ENCODE peak calls at places on chromosomes 2 and 18, in four cellular contexts. One of them, this sample, is unnamed.

GRCh38 chr2:223007531-223007930 is 44.5 kb upstream of the KCNE4 start:
- DNase-seq in brain microvascular endothelial cell: peak; percentile 71
- DNase-seq in PC-9: no peak
- DNase-seq in KBM-7: no peak
- DNase-seq in this sample: no peak

GRCh38 chr2:122858813-122859212 is 1103.4 kb downstream of the TSN start:
- DNase-seq in brain microvascular endothelial cell: no peak
- DNase-seq in PC-9: no peak
- DNase-seq in KBM-7: no peak
- DNase-seq in this sample: no peak

GRCh38 chr2:28377201-28377816 is 15.3 kb upstream of the FOSL2 start:
- DNase-seq in brain microvascular endothelial cell: no peak
- DNase-seq in PC-9: no peak
- DNase-seq in KBM-7: no peak
- DNase-seq in this sample: no peak

GRCh38 chr2:28681216-28681981 is 70.2 kb upstream of the PPP1CB start:
- DNase-seq in brain microvascular endothelial cell: peak; percentile 71
- DNase-seq in PC-9: no peak
- DNase-seq in KBM-7: no peak
- DNase-seq in this sample: no peak

GRCh38 chr2:141611143-141611571 is 519.7 kb downstream of the LRP1B start:
- DNase-seq in brain microvascular endothelial cell: no peak
- DNase-seq in PC-9: no peak
- DNase-seq in KBM-7: no peak
- DNase-seq in this sample: no peak

GRCh38 chr2:98802344-98802743 is 71.4 kb upstream of the MGAT4A start:
- DNase-seq in brain microvascular endothelial cell: no peak
- DNase-seq in PC-9: no peak
- DNase-seq in KBM-7: no peak
- DNase-seq in this sample: no peak

GRCh38 chr2:179106342-179107178 is 56.6 kb upstream of the CCDC141 start:
- DNase-seq in brain microvascular endothelial cell: peak; percentile 94
- DNase-seq in PC-9: peak; percentile 63
- DNase-seq in KBM-7: no peak
- DNase-seq in this sample: peak; percentile 74

GRCh38 chr18:8507881-8508280 is 101.4 kb upstream of the RAB12 start:
- DNase-seq in brain microvascular endothelial cell: no peak
- DNase-seq in PC-9: no peak
- DNase-seq in KBM-7: no peak
- DNase-seq in this sample: no peak

GRCh38 chr2:24359701-24360049 is 661 bp downstream of the ITSN2 start:
- DNase-seq in brain microvascular endothelial cell: no peak
- DNase-seq in PC-9: no peak
- DNase-seq in KBM-7: no peak
- DNase-seq in this sample: peak; percentile 79